ENCODE peak calls at places on chromosomes 13 and 19, in six cellular contexts. R, F, N, Q, L and X are unnamed samples.
A peak's percentile ranks its signal among the peaks of the same experiment; 100 is the strongest.

GRCh38 chr13:67635754-67636153 is 405.6 kb upstream of the PCDH9 start:
- DNase-seq in R (no peak), F (no peak), N (no peak), Q (no peak), L (no peak), X (no peak)

GRCh38 chr19:13825489-13826475 is 30.5 kb downstream of the ZSWIM4 start:
- DNase-seq in R (no peak), F (peak; percentile 87), N (peak; percentile 20), Q (peak; percentile 96), L (no peak), X (no peak)

GRCh38 chr19:42032428-42032827 is 37.6 kb downstream of the GRIK5 start:
- DNase-seq in R (no peak), F (peak; percentile 18), N (no peak), Q (peak; percentile 87), L (no peak), X (no peak)

GRCh38 chr19:35013047-35013819 is 13.1 kb downstream of the GRAMD1A start:
- DNase-seq in R (no peak), F (peak; percentile 81), N (peak; percentile 89), Q (peak; percentile 87), L (peak; percentile 83), X (peak; percentile 80)

GRCh38 chr19:6693681-6694080 is 23.7 kb upstream of the TNFSF14 start:
- DNase-seq in R (no peak), F (no peak), N (no peak), Q (peak; percentile 71), L (no peak), X (no peak)

GRCh38 chr13:22960827-22961226 is 220.0 kb upstream of the SGCG start:
- DNase-seq in R (no peak), F (no peak), N (no peak), Q (no peak), L (no peak), X (no peak)

GRCh38 chr13:46097015-46097414 is 7.8 kb downstream of the CPB2 start:
- DNase-seq in R (no peak), F (no peak), N (no peak), Q (no peak), L (no peak), X (no peak)

GRCh38 chr19:47241919-47242644 is 11.1 kb upstream of the BBC3 start:
- DNase-seq in R (no peak), F (no peak), N (no peak), Q (no peak), L (no peak), X (no peak)

GRCh38 chr19:45305421-45305820 is 17.3 kb downstream of the CKM start:
- DNase-seq in R (no peak), F (peak; percentile 61), N (no peak), Q (peak; percentile 69), L (no peak), X (no peak)

GRCh38 chr19:29680447-29680846 is 15.2 kb downstream of the PLEKHF1 start:
- DNase-seq in R (no peak), F (no peak), N (peak; percentile 77), Q (no peak), L (peak; percentile 62), X (peak; percentile 79)

GRCh38 chr13:60150538-60150937 is 13.2 kb downstream of the DIAPH3 start:
- DNase-seq in R (no peak), F (no peak), N (no peak), Q (no peak), L (no peak), X (no peak)

GRCh38 chr19:38674388-38675133 is 27.1 kb downstream of the ACTN4 start:
- DNase-seq in R (no peak), F (peak; percentile 82), N (no peak), Q (no peak), L (no peak), X (no peak)

GRCh38 chr19:30852168-30852567 is 480.0 kb downstream of the ZNF536 start:
- DNase-seq in R (no peak), F (no peak), N (no peak), Q (no peak), L (no peak), X (no peak)

GRCh38 chr13:44764334-44764733 is 188.2 kb upstream of the TSC22D1 start:
- DNase-seq in R (no peak), F (no peak), N (no peak), Q (peak; percentile 6), L (peak; percentile 70), X (no peak)

GRCh38 chr13:112885782-112886268 is 83.2 kb upstream of the MCF2L start:
- DNase-seq in R (peak; percentile 74), F (peak; percentile 93), N (no peak), Q (peak; percentile 87), L (peak; percentile 92), X (no peak)

GRCh38 chr13:100131863-100132574 is 43.1 kb downstream of the PCCA start:
- DNase-seq in R (no peak), F (peak; percentile 61), N (no peak), Q (no peak), L (no peak), X (no peak)

GRCh38 chr13:111911141-111911720 is 155.7 kb upstream of the SOX1 start:
- DNase-seq in R (no peak), F (no peak), N (no peak), Q (no peak), L (no peak), X (no peak)

GRCh38 chr13:107807306-107808073 is 407.8 kb downstream of the LIG4 start:
- DNase-seq in R (no peak), F (no peak), N (no peak), Q (no peak), L (no peak), X (no peak)

GRCh38 chr19:18001837-18002345 is 6.1 kb upstream of the ARRDC2 start:
- DNase-seq in R (no peak), F (no peak), N (no peak), Q (no peak), L (no peak), X (no peak)

GRCh38 chr19:35044317-35045117 is 3.0 kb downstream of the HPN start:
- DNase-seq in R (peak; percentile 68), F (peak; percentile 72), N (peak; percentile 70), Q (peak; percentile 73), L (peak; percentile 68), X (peak; percentile 55)

GRCh38 chr13:48892311-48892710 is 83.4 kb upstream of the FNDC3A start:
- DNase-seq in R (no peak), F (no peak), N (no peak), Q (no peak), L (no peak), X (no peak)

GRCh38 chr13:34465423-34465922 is 476.6 kb upstream of the NBEA start:
- DNase-seq in R (no peak), F (peak; percentile 81), N (no peak), Q (no peak), L (no peak), X (no peak)

GRCh38 chr13:44726214-44726613 is 150.1 kb upstream of the TSC22D1 start:
- DNase-seq in R (no peak), F (no peak), N (no peak), Q (no peak), L (no peak), X (no peak)

GRCh38 chr13:51929699-51930098 is 67.9 kb downstream of the CCDC70 start:
- DNase-seq in R (no peak), F (no peak), N (no peak), Q (no peak), L (no peak), X (no peak)

GRCh38 chr13:44231786-44232516 is 141.7 kb upstream of the SERP2 start:
- DNase-seq in R (peak; percentile 9), F (peak; percentile 97), N (no peak), Q (peak; percentile 77), L (peak; percentile 82), X (no peak)

GRCh38 chr13:113448885-113449692 is 4.2 kb downstream of the ADPRHL1 start:
- DNase-seq in R (no peak), F (no peak), N (peak; percentile 47), Q (no peak), L (peak; percentile 86), X (peak; percentile 54)

GRCh38 chr13:104984296-104984818 is 1551.1 kb downstream of the EFNB2 start:
- DNase-seq in R (no peak), F (no peak), N (peak; percentile 32), Q (no peak), L (peak; percentile 39), X (peak; percentile 15)

GRCh38 chr19:49837009-49837310 is 14.0 kb upstream of the PTOV1 start:
- DNase-seq in R (no peak), F (no peak), N (no peak), Q (no peak), L (no peak), X (no peak)

GRCh38 chr19:33461256-33462111 is 60.1 kb downstream of the PEPD start:
- DNase-seq in R (no peak), F (no peak), N (no peak), Q (no peak), L (no peak), X (no peak)

GRCh38 chr19:18446811-18447359 is 9.0 kb upstream of the ISYNA1 start:
- DNase-seq in R (no peak), F (no peak), N (no peak), Q (no peak), L (no peak), X (no peak)

GRCh38 chr13:30429721-30430694 is 7.7 kb downstream of the UBE2L5 start:
- DNase-seq in R (no peak), F (peak; percentile 50), N (no peak), Q (no peak), L (no peak), X (no peak)

GRCh38 chr19:4113398-4114088 is 10.4 kb downstream of the MAP2K2 start:
- DNase-seq in R (no peak), F (no peak), N (no peak), Q (no peak), L (no peak), X (no peak)
- H3K27ac ChIP-seq in R (no peak overlapping the region), F (no peak overlapping the region), N (no peak overlapping the region), Q (no peak overlapping the region), L (no peak overlapping the region), X (no peak overlapping the region)

DNA sequence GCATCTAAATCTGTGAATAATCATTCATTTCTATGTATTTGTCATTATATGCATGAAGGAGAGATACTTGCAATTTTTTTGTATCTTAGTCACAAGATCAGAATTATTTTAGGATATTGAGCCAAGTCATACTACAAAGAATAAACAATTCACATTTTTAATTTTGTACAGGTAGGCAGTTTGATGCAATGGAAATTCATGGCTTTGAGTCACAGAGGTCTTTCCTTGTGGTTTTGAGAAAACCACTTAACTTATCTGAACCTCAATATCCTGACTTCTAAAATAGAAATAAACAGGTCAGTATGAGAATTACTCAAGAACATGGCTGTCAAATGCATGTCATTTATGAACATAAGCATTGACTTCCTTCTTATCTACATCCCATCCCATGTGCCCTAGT is 221.4 kb upstream of the SLC10A2 start:
- DNase-seq in R (no peak), F (no peak), N (no peak), Q (no peak), L (no peak), X (no peak)
- H3K27ac ChIP-seq in R (no peak overlapping the region), F (no peak overlapping the region), N (no peak overlapping the region), Q (no peak overlapping the region), L (no peak overlapping the region), X (no peak overlapping the region)

GRCh38 chr19:8635422-8635821 is 5.0 kb downstream of the NFILZ start:
- DNase-seq in R (no peak), F (no peak), N (no peak), Q (no peak), L (no peak), X (no peak)
- H3K27ac ChIP-seq in R (no peak overlapping the region), F (no peak overlapping the region), N (no peak overlapping the region), Q (no peak overlapping the region), L (no peak overlapping the region), X (no peak overlapping the region)

GRCh38 chr19:10173527-10173926 is 21.2 kb downstream of the DNMT1 start:
- DNase-seq in R (no peak), F (no peak), N (no peak), Q (no peak), L (no peak), X (no peak)
- H3K27ac ChIP-seq in R (no peak overlapping the region), F (no peak overlapping the region), N (no peak overlapping the region), Q (no peak overlapping the region), L (no peak overlapping the region), X (no peak overlapping the region)

GRCh38 chr13:102679449-102680132 is 15.3 kb downstream of the METTL21C start:
- DNase-seq in R (no peak), F (no peak), N (no peak), Q (no peak), L (no peak), X (no peak)
- H3K27ac ChIP-seq in R (no peak overlapping the region), F (no peak overlapping the region), N (no peak overlapping the region), Q (no peak overlapping the region), L (no peak overlapping the region), X (no peak overlapping the region)